ENCODE peak calls at places on chromosomes 13 and 19, in six cellular contexts. One of them, this sample, is unnamed.

GRCh38 chr19:38362076-38362945 is 12.1 kb upstream of the PSMD8 start:
- DNase-seq in ELR: peak
- DNase-seq in T-helper 2 cell: peak
- DNase-seq in stimulated activated CD4-positive, alpha-beta T cell treated with anti-CD3 and anti-CD28 coated beads, Interleukin-12 subunit alpha, Interleukin-12 subunit beta, amount 100 ng/mL, for 4 hours: peak
- DNase-seq in substantia nigra: no peak
- DNase-seq in ELF-1: peak
- DNase-seq in this sample: peak

GRCh38 chr19:38004505-38005223 is 97.7 kb downstream of the SIPA1L3 start:
- DNase-seq in ELF-1: peak
- DNase-seq in ELR: peak
- DNase-seq in stimulated activated CD4-positive, alpha-beta T cell treated with anti-CD3 and anti-CD28 coated beads, Interleukin-12 subunit alpha, Interleukin-12 subunit beta, amount 100 ng/mL, for 4 hours: no peak
- DNase-seq in T-helper 2 cell: peak
- DNase-seq in substantia nigra: peak
- DNase-seq in this sample: peak

GRCh38 chr13:107342747-107343146 is 774.8 kb upstream of the ARGLU1 start:
- DNase-seq in stimulated activated CD4-positive, alpha-beta T cell treated with anti-CD3 and anti-CD28 coated beads, Interleukin-12 subunit alpha, Interleukin-12 subunit beta, amount 100 ng/mL, for 4 hours: no peak
- DNase-seq in ELF-1: no peak
- DNase-seq in ELR: no peak
- DNase-seq in T-helper 2 cell: no peak
- DNase-seq in substantia nigra: no peak
- DNase-seq in this sample: no peak

GRCh38 chr19:29551774-29552173 is 26.0 kb downstream of the VSTM2B start:
- DNase-seq in T-helper 2 cell: no peak
- DNase-seq in substantia nigra: no peak
- DNase-seq in ELR: no peak
- DNase-seq in ELF-1: no peak
- DNase-seq in stimulated activated CD4-positive, alpha-beta T cell treated with anti-CD3 and anti-CD28 coated beads, Interleukin-12 subunit alpha, Interleukin-12 subunit beta, amount 100 ng/mL, for 4 hours: no peak
- DNase-seq in this sample: no peak

GRCh38 chr19:50384685-50385535 is 763 bp downstream of the POLD1 start:
- DNase-seq in T-helper 2 cell: no peak
- DNase-seq in ELF-1: peak
- DNase-seq in ELR: peak
- DNase-seq in stimulated activated CD4-positive, alpha-beta T cell treated with anti-CD3 and anti-CD28 coated beads, Interleukin-12 subunit alpha, Interleukin-12 subunit beta, amount 100 ng/mL, for 4 hours: no peak
- DNase-seq in substantia nigra: no peak
- DNase-seq in this sample: no peak

GRCh38 chr19:37551123-37551993 is 43.2 kb downstream of the ZNF571 start:
- DNase-seq in substantia nigra: no peak
- DNase-seq in ELR: peak
- DNase-seq in ELF-1: peak
- DNase-seq in stimulated activated CD4-positive, alpha-beta T cell treated with anti-CD3 and anti-CD28 coated beads, Interleukin-12 subunit alpha, Interleukin-12 subunit beta, amount 100 ng/mL, for 4 hours: peak
- DNase-seq in T-helper 2 cell: peak
- DNase-seq in this sample: peak

GRCh38 chr13:31885994-31886393 is 145.6 kb upstream of the FRY start:
- DNase-seq in T-helper 2 cell: no peak
- DNase-seq in ELR: no peak
- DNase-seq in ELF-1: peak
- DNase-seq in substantia nigra: no peak
- DNase-seq in stimulated activated CD4-positive, alpha-beta T cell treated with anti-CD3 and anti-CD28 coated beads, Interleukin-12 subunit alpha, Interleukin-12 subunit beta, amount 100 ng/mL, for 4 hours: no peak
- DNase-seq in this sample: no peak

GRCh38 chr19:48379058-48379457 is 12.3 kb downstream of the KDELR1 start:
- DNase-seq in substantia nigra: no peak
- DNase-seq in ELR: peak
- DNase-seq in ELF-1: no peak
- DNase-seq in T-helper 2 cell: no peak
- DNase-seq in stimulated activated CD4-positive, alpha-beta T cell treated with anti-CD3 and anti-CD28 coated beads, Interleukin-12 subunit alpha, Interleukin-12 subunit beta, amount 100 ng/mL, for 4 hours: no peak
- DNase-seq in this sample: no peak

GRCh38 chr19:2249010-2249866 is at the start of gene AMH:
- DNase-seq in ELR: no peak
- DNase-seq in ELF-1: no peak
- DNase-seq in stimulated activated CD4-positive, alpha-beta T cell treated with anti-CD3 and anti-CD28 coated beads, Interleukin-12 subunit alpha, Interleukin-12 subunit beta, amount 100 ng/mL, for 4 hours: no peak
- DNase-seq in T-helper 2 cell: no peak
- DNase-seq in substantia nigra: no peak
- DNase-seq in this sample: no peak

GRCh38 chr13:100818706-100819105 is 144.1 kb upstream of the TMTC4 start:
- DNase-seq in ELR: no peak
- DNase-seq in substantia nigra: no peak
- DNase-seq in T-helper 2 cell: no peak
- DNase-seq in ELF-1: no peak
- DNase-seq in stimulated activated CD4-positive, alpha-beta T cell treated with anti-CD3 and anti-CD28 coated beads, Interleukin-12 subunit alpha, Interleukin-12 subunit beta, amount 100 ng/mL, for 4 hours: no peak
- DNase-seq in this sample: peak

GRCh38 chr19:5809053-5809452 is 4.2 kb downstream of the NRTN start:
- DNase-seq in stimulated activated CD4-positive, alpha-beta T cell treated with anti-CD3 and anti-CD28 coated beads, Interleukin-12 subunit alpha, Interleukin-12 subunit beta, amount 100 ng/mL, for 4 hours: no peak
- DNase-seq in substantia nigra: no peak
- DNase-seq in T-helper 2 cell: no peak
- DNase-seq in ELF-1: no peak
- DNase-seq in ELR: no peak
- DNase-seq in this sample: no peak

GRCh38 chr19:38669532-38669931 is 22.1 kb downstream of the ACTN4 start:
- DNase-seq in substantia nigra: no peak
- DNase-seq in T-helper 2 cell: peak
- DNase-seq in ELF-1: no peak
- DNase-seq in stimulated activated CD4-positive, alpha-beta T cell treated with anti-CD3 and anti-CD28 coated beads, Interleukin-12 subunit alpha, Interleukin-12 subunit beta, amount 100 ng/mL, for 4 hours: no peak
- DNase-seq in ELR: no peak
- DNase-seq in this sample: no peak

GRCh38 chr19:46296722-46297431 is at the start of gene HIF3A:
- DNase-seq in T-helper 2 cell: no peak
- DNase-seq in ELR: no peak
- DNase-seq in substantia nigra: peak
- DNase-seq in ELF-1: peak
- DNase-seq in stimulated activated CD4-positive, alpha-beta T cell treated with anti-CD3 and anti-CD28 coated beads, Interleukin-12 subunit alpha, Interleukin-12 subunit beta, amount 100 ng/mL, for 4 hours: no peak
- DNase-seq in this sample: no peak

GRCh38 chr19:32822916-32823746 is 46.4 kb downstream of the SLC7A9 start:
- DNase-seq in T-helper 2 cell: no peak
- DNase-seq in ELF-1: no peak
- DNase-seq in stimulated activated CD4-positive, alpha-beta T cell treated with anti-CD3 and anti-CD28 coated beads, Interleukin-12 subunit alpha, Interleukin-12 subunit beta, amount 100 ng/mL, for 4 hours: no peak
- DNase-seq in substantia nigra: no peak
- DNase-seq in ELR: no peak
- DNase-seq in this sample: no peak

GRCh38 chr13:80666782-80667537 is 326.0 kb upstream of the SPRY2 start:
- DNase-seq in stimulated activated CD4-positive, alpha-beta T cell treated with anti-CD3 and anti-CD28 coated beads, Interleukin-12 subunit alpha, Interleukin-12 subunit beta, amount 100 ng/mL, for 4 hours: no peak
- DNase-seq in ELR: no peak
- DNase-seq in T-helper 2 cell: no peak
- DNase-seq in ELF-1: no peak
- DNase-seq in substantia nigra: no peak
- DNase-seq in this sample: peak

GRCh38 chr13:28655566-28655965 is 3.4 kb upstream of the POMP start:
- DNase-seq in ELR: peak
- DNase-seq in substantia nigra: no peak
- DNase-seq in T-helper 2 cell: no peak
- DNase-seq in ELF-1: no peak
- DNase-seq in stimulated activated CD4-positive, alpha-beta T cell treated with anti-CD3 and anti-CD28 coated beads, Interleukin-12 subunit alpha, Interleukin-12 subunit beta, amount 100 ng/mL, for 4 hours: no peak
- DNase-seq in this sample: peak

GRCh38 chr13:114339779-114340534 is 25.7 kb downstream of the CHAMP1 start:
- DNase-seq in T-helper 2 cell: peak
- DNase-seq in substantia nigra: no peak
- DNase-seq in ELR: peak
- DNase-seq in stimulated activated CD4-positive, alpha-beta T cell treated with anti-CD3 and anti-CD28 coated beads, Interleukin-12 subunit alpha, Interleukin-12 subunit beta, amount 100 ng/mL, for 4 hours: no peak
- DNase-seq in ELF-1: no peak
- DNase-seq in this sample: peak

GRCh38 chr13:49443327-49443688 is 556 bp downstream of the CAB39L start:
- DNase-seq in stimulated activated CD4-positive, alpha-beta T cell treated with anti-CD3 and anti-CD28 coated beads, Interleukin-12 subunit alpha, Interleukin-12 subunit beta, amount 100 ng/mL, for 4 hours: no peak
- DNase-seq in ELR: peak
- DNase-seq in ELF-1: no peak
- DNase-seq in T-helper 2 cell: peak
- DNase-seq in substantia nigra: peak
- DNase-seq in this sample: peak

GRCh38 chr13:25920931-25921330 is 130.9 kb downstream of the SHISA2 start:
- DNase-seq in T-helper 2 cell: no peak
- DNase-seq in stimulated activated CD4-positive, alpha-beta T cell treated with anti-CD3 and anti-CD28 coated beads, Interleukin-12 subunit alpha, Interleukin-12 subunit beta, amount 100 ng/mL, for 4 hours: no peak
- DNase-seq in ELF-1: no peak
- DNase-seq in ELR: no peak
- DNase-seq in substantia nigra: no peak
- DNase-seq in this sample: no peak

GRCh38 chr19:491146-491741 is 5.0 kb upstream of the MADCAM1 start:
- DNase-seq in ELF-1: no peak
- DNase-seq in ELR: no peak
- DNase-seq in T-helper 2 cell: no peak
- DNase-seq in stimulated activated CD4-positive, alpha-beta T cell treated with anti-CD3 and anti-CD28 coated beads, Interleukin-12 subunit alpha, Interleukin-12 subunit beta, amount 100 ng/mL, for 4 hours: no peak
- DNase-seq in substantia nigra: no peak
- DNase-seq in this sample: no peak